ENCODE peak calls at places on chromosomes 2 and 18, in nine cellular contexts. One of them, this sample, is unnamed.

GRCh38 chr2:12091201-12091806 is 344.9 kb downstream of the LPIN1 start:
- DNase-seq in astrocyte of the spinal cord: peak
- DNase-seq in left ventricle myocardium inferior: no peak
- DNase-seq in sigmoid colon: no peak
- DNase-seq in BE2C: no peak
- DNase-seq in stomach: no peak
- DNase-seq in WERI-Rb-1: no peak
- DNase-seq in ascending aorta: no peak
- DNase-seq in SK-N-SH: no peak
- DNase-seq in this sample: peak

GRCh38 chr18:44564922-44565321 is 115.8 kb upstream of the SETBP1 start:
- DNase-seq in astrocyte of the spinal cord: peak
- DNase-seq in left ventricle myocardium inferior: no peak
- DNase-seq in sigmoid colon: no peak
- DNase-seq in BE2C: no peak
- DNase-seq in stomach: no peak
- DNase-seq in WERI-Rb-1: no peak
- DNase-seq in ascending aorta: no peak
- DNase-seq in SK-N-SH: no peak
- DNase-seq in this sample: peak

GRCh38 chr2:238101891-238102841 is 2.0 kb downstream of the ESPNL start:
- DNase-seq in astrocyte of the spinal cord: no peak
- DNase-seq in left ventricle myocardium inferior: no peak
- DNase-seq in sigmoid colon: peak
- DNase-seq in BE2C: no peak
- DNase-seq in stomach: peak
- DNase-seq in WERI-Rb-1: peak
- DNase-seq in ascending aorta: no peak
- DNase-seq in SK-N-SH: peak
- DNase-seq in this sample: no peak

GRCh38 chr2:99949530-99949929 is 192.9 kb downstream of the AFF3 start:
- DNase-seq in astrocyte of the spinal cord: no peak
- DNase-seq in left ventricle myocardium inferior: no peak
- DNase-seq in sigmoid colon: no peak
- DNase-seq in BE2C: no peak
- DNase-seq in stomach: no peak
- DNase-seq in WERI-Rb-1: no peak
- DNase-seq in ascending aorta: no peak
- DNase-seq in SK-N-SH: no peak
- DNase-seq in this sample: no peak

GRCh38 chr2:126804347-126804746 is 94.3 kb upstream of the TEX51 start:
- DNase-seq in astrocyte of the spinal cord: no peak
- DNase-seq in left ventricle myocardium inferior: no peak
- DNase-seq in sigmoid colon: peak
- DNase-seq in BE2C: no peak
- DNase-seq in stomach: no peak
- DNase-seq in WERI-Rb-1: no peak
- DNase-seq in ascending aorta: no peak
- DNase-seq in SK-N-SH: no peak
- DNase-seq in this sample: no peak

GRCh38 chr2:75464348-75464946 is 96.3 kb downstream of the EVA1A start:
- DNase-seq in astrocyte of the spinal cord: peak
- DNase-seq in left ventricle myocardium inferior: no peak
- DNase-seq in sigmoid colon: no peak
- DNase-seq in BE2C: no peak
- DNase-seq in stomach: no peak
- DNase-seq in WERI-Rb-1: no peak
- DNase-seq in ascending aorta: no peak
- DNase-seq in SK-N-SH: peak
- DNase-seq in this sample: peak

GRCh38 chr2:197875736-197876135 is 71.3 kb downstream of the PLCL1 start:
- DNase-seq in astrocyte of the spinal cord: no peak
- DNase-seq in left ventricle myocardium inferior: no peak
- DNase-seq in sigmoid colon: no peak
- DNase-seq in BE2C: no peak
- DNase-seq in stomach: no peak
- DNase-seq in WERI-Rb-1: no peak
- DNase-seq in ascending aorta: no peak
- DNase-seq in SK-N-SH: no peak
- DNase-seq in this sample: peak

GRCh38 chr2:27489118-27489497 is 435 bp downstream of the IFT172 start:
- DNase-seq in astrocyte of the spinal cord: no peak
- DNase-seq in left ventricle myocardium inferior: no peak
- DNase-seq in sigmoid colon: no peak
- DNase-seq in BE2C: no peak
- DNase-seq in stomach: no peak
- DNase-seq in WERI-Rb-1: peak
- DNase-seq in ascending aorta: no peak
- DNase-seq in SK-N-SH: peak
- DNase-seq in this sample: no peak

GRCh38 chr18:11849845-11850747 is 1.1 kb upstream of the CHMP1B start:
- DNase-seq in astrocyte of the spinal cord: peak
- DNase-seq in left ventricle myocardium inferior: peak
- DNase-seq in sigmoid colon: peak
- DNase-seq in BE2C: peak
- DNase-seq in stomach: peak
- DNase-seq in WERI-Rb-1: peak
- DNase-seq in ascending aorta: peak
- DNase-seq in SK-N-SH: peak
- DNase-seq in this sample: peak

GRCh38 chr2:16240459-16240858 is 300.1 kb downstream of the MYCN start:
- DNase-seq in astrocyte of the spinal cord: no peak
- DNase-seq in left ventricle myocardium inferior: no peak
- DNase-seq in sigmoid colon: no peak
- DNase-seq in BE2C: peak
- DNase-seq in stomach: no peak
- DNase-seq in WERI-Rb-1: no peak
- DNase-seq in ascending aorta: no peak
- DNase-seq in SK-N-SH: no peak
- DNase-seq in this sample: no peak

GRCh38 chr2:145925591-145925990 is 1405.7 kb upstream of the ZEB2 start:
- DNase-seq in astrocyte of the spinal cord: no peak
- DNase-seq in left ventricle myocardium inferior: no peak
- DNase-seq in sigmoid colon: no peak
- DNase-seq in BE2C: no peak
- DNase-seq in stomach: no peak
- DNase-seq in WERI-Rb-1: no peak
- DNase-seq in ascending aorta: no peak
- DNase-seq in SK-N-SH: no peak
- DNase-seq in this sample: no peak

GRCh38 chr2:105299290-105299689 is 30.2 kb downstream of the TGFBRAP1 start:
- DNase-seq in astrocyte of the spinal cord: no peak
- DNase-seq in left ventricle myocardium inferior: no peak
- DNase-seq in sigmoid colon: no peak
- DNase-seq in BE2C: no peak
- DNase-seq in stomach: no peak
- DNase-seq in WERI-Rb-1: no peak
- DNase-seq in ascending aorta: no peak
- DNase-seq in SK-N-SH: no peak
- DNase-seq in this sample: no peak

GRCh38 chr2:39216495-39217191 is 27.1 kb downstream of the CDKL4 start:
- DNase-seq in astrocyte of the spinal cord: no peak
- DNase-seq in left ventricle myocardium inferior: no peak
- DNase-seq in sigmoid colon: no peak
- DNase-seq in BE2C: no peak
- DNase-seq in stomach: peak
- DNase-seq in WERI-Rb-1: no peak
- DNase-seq in ascending aorta: no peak
- DNase-seq in SK-N-SH: no peak
- DNase-seq in this sample: no peak

GRCh38 chr2:201261471-201261870 is 1.1 kb downstream of the CASP8 start:
- DNase-seq in astrocyte of the spinal cord: no peak
- DNase-seq in left ventricle myocardium inferior: no peak
- DNase-seq in sigmoid colon: no peak
- DNase-seq in BE2C: no peak
- DNase-seq in stomach: no peak
- DNase-seq in WERI-Rb-1: no peak
- DNase-seq in ascending aorta: no peak
- DNase-seq in SK-N-SH: no peak
- DNase-seq in this sample: no peak

GRCh38 chr2:223532712-223533111 is 69.4 kb downstream of the SCG2 start:
- DNase-seq in astrocyte of the spinal cord: no peak
- DNase-seq in left ventricle myocardium inferior: no peak
- DNase-seq in sigmoid colon: no peak
- DNase-seq in BE2C: no peak
- DNase-seq in stomach: no peak
- DNase-seq in WERI-Rb-1: no peak
- DNase-seq in ascending aorta: no peak
- DNase-seq in SK-N-SH: no peak
- DNase-seq in this sample: no peak

GRCh38 chr2:58890865-58891525 is 649.9 kb upstream of the FANCL start:
- DNase-seq in astrocyte of the spinal cord: no peak
- DNase-seq in left ventricle myocardium inferior: no peak
- DNase-seq in sigmoid colon: no peak
- DNase-seq in BE2C: no peak
- DNase-seq in stomach: no peak
- DNase-seq in WERI-Rb-1: no peak
- DNase-seq in ascending aorta: no peak
- DNase-seq in SK-N-SH: no peak
- DNase-seq in this sample: no peak

GRCh38 chr2:58893645-58894336 is 652.7 kb upstream of the FANCL start:
- DNase-seq in astrocyte of the spinal cord: no peak
- DNase-seq in left ventricle myocardium inferior: no peak
- DNase-seq in sigmoid colon: no peak
- DNase-seq in BE2C: no peak
- DNase-seq in stomach: no peak
- DNase-seq in WERI-Rb-1: no peak
- DNase-seq in ascending aorta: no peak
- DNase-seq in SK-N-SH: no peak
- DNase-seq in this sample: no peak

GRCh38 chr2:58896600-58896999 is 655.5 kb upstream of the FANCL start:
- DNase-seq in astrocyte of the spinal cord: peak
- DNase-seq in left ventricle myocardium inferior: no peak
- DNase-seq in sigmoid colon: no peak
- DNase-seq in BE2C: no peak
- DNase-seq in stomach: no peak
- DNase-seq in WERI-Rb-1: no peak
- DNase-seq in ascending aorta: no peak
- DNase-seq in SK-N-SH: no peak
- DNase-seq in this sample: no peak

GRCh38 chr2:58895849-58896248 is 654.7 kb upstream of the FANCL start:
- DNase-seq in astrocyte of the spinal cord: peak
- DNase-seq in left ventricle myocardium inferior: peak
- DNase-seq in sigmoid colon: no peak
- DNase-seq in BE2C: no peak
- DNase-seq in stomach: no peak
- DNase-seq in WERI-Rb-1: no peak
- DNase-seq in ascending aorta: no peak
- DNase-seq in SK-N-SH: no peak
- DNase-seq in this sample: no peak

GRCh38 chr2:58891828-58892366 is 650.8 kb upstream of the FANCL start:
- DNase-seq in astrocyte of the spinal cord: no peak
- DNase-seq in left ventricle myocardium inferior: no peak
- DNase-seq in sigmoid colon: no peak
- DNase-seq in BE2C: no peak
- DNase-seq in stomach: no peak
- DNase-seq in WERI-Rb-1: no peak
- DNase-seq in ascending aorta: no peak
- DNase-seq in SK-N-SH: no peak
- DNase-seq in this sample: no peak
- H3K4me3 ChIP-seq in astrocyte of the spinal cord: no peak
- H3K4me3 ChIP-seq in left ventricle myocardium inferior: no peak
- H3K4me3 ChIP-seq in sigmoid colon: no peak
- H3K4me3 ChIP-seq in BE2C: no peak
- H3K4me3 ChIP-seq in stomach: no peak
- H3K4me3 ChIP-seq in WERI-Rb-1: no peak
- H3K4me3 ChIP-seq in ascending aorta: no peak
- H3K4me3 ChIP-seq in SK-N-SH: no peak
- H3K4me3 ChIP-seq in this sample: no peak

GRCh38 chr2:135997380-135997779 is 12.0 kb upstream of the DARS1 start:
- DNase-seq in astrocyte of the spinal cord: no peak
- DNase-seq in left ventricle myocardium inferior: no peak
- DNase-seq in sigmoid colon: no peak
- DNase-seq in BE2C: peak
- DNase-seq in stomach: no peak
- DNase-seq in WERI-Rb-1: peak
- DNase-seq in ascending aorta: no peak
- DNase-seq in SK-N-SH: peak
- DNase-seq in this sample: no peak
- TF ChIP-seq CTCF in astrocyte of the spinal cord: peak
- TF ChIP-seq CTCF in left ventricle myocardium inferior: no peak
- TF ChIP-seq CTCF in sigmoid colon: no peak
- TF ChIP-seq CTCF in BE2C: peak
- TF ChIP-seq CTCF in stomach: no peak
- TF ChIP-seq CTCF in WERI-Rb-1: peak
- TF ChIP-seq CTCF in ascending aorta: no peak
- TF ChIP-seq CTCF in SK-N-SH: no peak
- TF ChIP-seq CTCF in this sample: no peak

DNA sequence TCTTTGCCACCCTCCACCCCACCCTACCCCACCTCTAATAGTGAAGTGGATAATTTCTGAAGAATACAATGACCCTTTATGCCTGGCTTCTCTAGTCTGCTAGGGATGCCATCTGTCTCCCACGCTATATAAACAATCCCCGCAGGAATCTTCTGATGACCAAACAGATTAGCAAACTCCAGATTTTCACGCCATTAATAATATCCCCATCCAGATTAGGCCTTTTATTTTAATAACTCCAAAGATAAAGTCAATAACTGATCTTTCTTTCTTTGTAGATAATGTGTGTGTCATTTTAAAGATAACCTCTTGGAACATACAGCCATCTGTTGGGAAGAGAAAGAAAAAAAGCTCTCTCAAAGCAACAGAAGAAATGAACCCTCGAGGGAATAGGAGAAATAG is 47.9 kb upstream of the CCDC150 start:
- DNase-seq in astrocyte of the spinal cord: no peak
- DNase-seq in left ventricle myocardium inferior: no peak
- DNase-seq in sigmoid colon: no peak
- DNase-seq in BE2C: no peak
- DNase-seq in stomach: no peak
- DNase-seq in WERI-Rb-1: no peak
- DNase-seq in ascending aorta: no peak
- DNase-seq in SK-N-SH: peak
- DNase-seq in this sample: no peak
- H3K4me3 ChIP-seq in astrocyte of the spinal cord: no peak
- H3K4me3 ChIP-seq in left ventricle myocardium inferior: peak
- H3K4me3 ChIP-seq in sigmoid colon: no peak
- H3K4me3 ChIP-seq in BE2C: peak
- H3K4me3 ChIP-seq in stomach: no peak
- H3K4me3 ChIP-seq in WERI-Rb-1: peak
- H3K4me3 ChIP-seq in ascending aorta: no peak
- H3K4me3 ChIP-seq in SK-N-SH: no peak
- H3K4me3 ChIP-seq in this sample: no peak

DNA sequence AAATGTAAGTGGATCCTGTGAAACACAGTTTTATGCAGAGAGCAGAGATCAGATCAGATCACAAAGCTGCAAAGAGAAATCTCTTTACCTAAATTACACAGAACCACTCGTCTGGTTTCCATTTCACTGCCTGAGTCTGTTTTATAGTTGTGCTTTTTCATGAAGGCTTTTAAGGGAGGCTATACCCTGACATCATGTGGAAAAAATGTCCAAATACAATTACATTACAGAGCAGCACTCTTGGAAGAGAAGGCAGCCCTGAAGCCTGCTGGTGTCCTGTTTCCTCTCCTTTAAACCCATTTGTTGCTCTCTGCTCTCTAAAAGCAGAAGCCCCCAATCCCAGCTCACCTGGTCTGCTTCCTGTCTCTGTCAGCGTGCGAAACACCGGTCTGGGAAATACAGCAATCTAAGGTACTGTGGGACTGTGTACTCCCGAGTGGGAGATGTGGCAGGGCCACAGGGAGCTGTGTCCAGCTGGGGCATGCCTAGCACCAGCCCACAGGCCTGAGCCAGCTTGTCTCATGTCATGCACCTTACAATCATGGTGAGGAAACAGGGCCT is 24.8 kb upstream of the ZFP36L2 start:
- DNase-seq in astrocyte of the spinal cord: peak
- DNase-seq in left ventricle myocardium inferior: no peak
- DNase-seq in sigmoid colon: no peak
- DNase-seq in BE2C: peak
- DNase-seq in stomach: no peak
- DNase-seq in WERI-Rb-1: no peak
- DNase-seq in ascending aorta: no peak
- DNase-seq in SK-N-SH: peak
- DNase-seq in this sample: peak
- TF ChIP-seq CTCF in astrocyte of the spinal cord: no peak
- TF ChIP-seq CTCF in left ventricle myocardium inferior: no peak
- TF ChIP-seq CTCF in sigmoid colon: no peak
- TF ChIP-seq CTCF in BE2C: no peak
- TF ChIP-seq CTCF in stomach: no peak
- TF ChIP-seq CTCF in WERI-Rb-1: no peak
- TF ChIP-seq CTCF in ascending aorta: no peak
- TF ChIP-seq CTCF in SK-N-SH: no peak
- TF ChIP-seq CTCF in this sample: no peak